ENCODE peak calls at places on chromosomes 11 and 22, in six cellular contexts. Y, G, B, X, O and P are unnamed samples.
A peak's percentile ranks its signal among the peaks of the same experiment; 100 is the strongest.

GRCh38 chr22:42473484-42474193 is 41.4 kb upstream of the NFAM1 start:
- DNase-seq in Y (no peak), G (no peak), B (no peak), X (peak; percentile 3), O (peak; percentile 63), P (peak; percentile 72)

GRCh38 chr11:98130117-98130625 is 890.6 kb upstream of the CNTN5 start:
- DNase-seq in Y (no peak), G (no peak), B (no peak), X (no peak), O (no peak), P (no peak)

GRCh38 chr22:19807914-19808872 is 46.5 kb downstream of the GNB1L start:
- DNase-seq in Y (no peak), G (no peak), B (no peak), X (no peak), O (no peak), P (peak; percentile 58)

GRCh38 chr11:65043881-65044501 is 3.0 kb downstream of the SAC3D1 start:
- DNase-seq in Y (no peak), G (no peak), B (no peak), X (no peak), O (peak; percentile 43), P (no peak)

GRCh38 chr22:36191106-36191836 is 10.3 kb downstream of the APOL4 start:
- DNase-seq in Y (peak; percentile 55), G (no peak), B (no peak), X (no peak), O (peak; percentile 64), P (no peak)

GRCh38 chr11:124285610-124286344 is 28.0 kb downstream of the OR8D1 start:
- DNase-seq in Y (no peak), G (no peak), B (no peak), X (no peak), O (peak; percentile 75), P (no peak)

GRCh38 chr11:45021692-45022130 is 71.0 kb upstream of the TP53I11 start:
- DNase-seq in Y (no peak), G (no peak), B (no peak), X (no peak), O (peak; percentile 16), P (peak; percentile 40)

GRCh38 chr22:48340191-48340590 is 1487.5 kb downstream of the BRD1 start:
- DNase-seq in Y (no peak), G (no peak), B (no peak), X (no peak), O (no peak), P (no peak)

GRCh38 chr22:36184433-36185035 is 17.1 kb downstream of the APOL4 start:
- DNase-seq in Y (no peak), G (no peak), B (no peak), X (no peak), O (no peak), P (no peak)

GRCh38 chr22:24995649-24996180 is 43.2 kb downstream of the KIAA1671 start:
- DNase-seq in Y (no peak), G (no peak), B (no peak), X (no peak), O (no peak), P (peak; percentile 69)

GRCh38 chr11:66230171-66230570 is 38.3 kb upstream of the RAB1B start:
- DNase-seq in Y (no peak), G (no peak), B (no peak), X (no peak), O (no peak), P (no peak)

GRCh38 chr11:12179521-12179920 is 69.1 kb downstream of the MICAL2 start:
- DNase-seq in Y (no peak), G (no peak), B (no peak), X (no peak), O (no peak), P (no peak)

GRCh38 chr22:17918840-17919239 is 105.5 kb downstream of the MICAL3 start:
- DNase-seq in Y (no peak), G (no peak), B (no peak), X (no peak), O (peak; percentile 64), P (no peak)

GRCh38 chr22:20761536-20761935 is 12.4 kb upstream of the SERPIND1 start:
- DNase-seq in Y (no peak), G (no peak), B (no peak), X (no peak), O (peak; percentile 55), P (no peak)

GRCh38 chr22:45445031-45445710 is 31.7 kb downstream of the RIBC2 start:
- DNase-seq in Y (no peak), G (no peak), B (no peak), X (no peak), O (no peak), P (no peak)

GRCh38 chr22:32617883-32618282 is 143.3 kb downstream of the FBXO7 start:
- DNase-seq in Y (no peak), G (no peak), B (no peak), X (no peak), O (no peak), P (no peak)

GRCh38 chr11:117228091-117228490 is 3.8 kb downstream of the PCSK7 start:
- DNase-seq in Y (no peak), G (no peak), B (no peak), X (no peak), O (no peak), P (no peak)